ENCODE peak calls at places on chromosomes 5 and 9, in six cellular contexts. C is endothelial cell of umbilical vein, R is GM12878, U is A549, T is HepG2, B is NB4. V is an unnamed sample.

GRCh38 chr9:98944130-98945074 is 695 bp downstream of the COL15A1 start:
- DNase-seq in B (peak; percentile 7), T (no peak), C (no peak), U (peak; percentile 13), R (no peak), V (no peak)

GRCh38 chr5:922745-923472 is 30.2 kb downstream of the TRIP13 start:
- DNase-seq in C (no peak), B (no peak), U (no peak), T (no peak), R (no peak), V (no peak)

GRCh38 chr5:133792683-133793082 is 175.7 kb downstream of the C5orf15 start:
- DNase-seq in C (no peak), U (no peak), R (no peak), T (no peak), B (no peak), V (no peak)

GRCh38 chr5:1718669-1719068 is 81.0 kb downstream of the MRPL36 start:
- DNase-seq in U (no peak), B (peak; percentile 27), R (no peak), T (no peak), C (no peak), V (peak; percentile 41)

GRCh38 chr9:132384376-132384775 is 22.3 kb downstream of the TTF1 start:
- DNase-seq in U (no peak), R (peak; percentile 61), B (no peak), T (no peak), C (no peak), V (no peak)

GRCh38 chr5:147578228-147579024 is 68.6 kb upstream of the DPYSL3 start:
- DNase-seq in T (peak; percentile 41), B (peak; percentile 29), C (peak; percentile 60), U (peak; percentile 25), R (no peak), V (peak; percentile 10)

GRCh38 chr9:107667700-107668099 is 178.1 kb upstream of the KLF4 start:
- DNase-seq in T (no peak), C (peak; percentile 41), R (no peak), B (no peak), U (no peak), V (no peak)

GRCh38 chr5:74173665-74174064 is 466.9 kb downstream of the ENC1 start:
- DNase-seq in U (no peak), C (no peak), R (no peak), B (no peak), T (peak; percentile 12), V (no peak)

GRCh38 chr5:12023614-12024241 is 119.5 kb upstream of the CTNND2 start:
- DNase-seq in B (peak; percentile 56), R (peak; percentile 1), U (no peak), T (peak; percentile 33), C (peak; percentile 34), V (peak; percentile 4)

GRCh38 chr9:104868687-104869404 is 59.1 kb downstream of the ABCA1 start:
- DNase-seq in B (peak; percentile 84), U (peak; percentile 68), R (no peak), T (no peak), C (peak; percentile 86), V (peak; percentile 49)

GRCh38 chr9:128142061-128142460 is 7.2 kb upstream of the LCN2 start:
- DNase-seq in R (no peak), B (no peak), C (no peak), U (no peak), T (no peak), V (no peak)

GRCh38 chr5:10522224-10522611 is 41.7 kb upstream of the ANKRD33B start:
- DNase-seq in C (no peak), R (no peak), T (no peak), U (no peak), B (no peak), V (no peak)

GRCh38 chr5:115709585-115709984 is 83.7 kb upstream of the TMED7 start:
- DNase-seq in U (no peak), R (no peak), B (no peak), T (no peak), C (no peak), V (no peak)

GRCh38 chr9:13424204-13424603 is 144.7 kb upstream of the MPDZ start:
- DNase-seq in B (no peak), T (no peak), C (no peak), U (no peak), R (no peak), V (no peak)

GRCh38 chr9:95189230-95190098 is 128.0 kb downstream of the FANCC start:
- DNase-seq in C (peak; percentile 95), R (no peak), B (peak; percentile 44), T (peak; percentile 35), U (no peak), V (no peak)

GRCh38 chr5:150600951-150601773 is 39.3 kb upstream of the SYNPO start:
- DNase-seq in U (no peak), C (no peak), R (no peak), B (no peak), T (no peak), V (no peak)

GRCh38 chr5:143714629-143715028 is 97.3 kb upstream of the HMHB1 start:
- DNase-seq in C (no peak), T (no peak), U (no peak), R (peak; percentile 20), B (peak; percentile 2), V (no peak)

GRCh38 chr5:30878751-30879150 is 314.7 kb upstream of the CDH6 start:
- DNase-seq in R (no peak), T (no peak), B (no peak), C (no peak), U (no peak), V (no peak)

GRCh38 chr9:100196215-100196614 is 97.2 kb downstream of the INVS start:
- DNase-seq in T (no peak), B (no peak), C (no peak), U (no peak), R (no peak), V (no peak)

GRCh38 chr5:10808347-10809212 is 47.5 kb upstream of the DAP start:
- DNase-seq in B (no peak), R (no peak), U (no peak), T (no peak), C (no peak), V (no peak)

GRCh38 chr9:132638240-132638639 is 31.5 kb downstream of the DDX31 start:
- DNase-seq in C (no peak), R (no peak), T (no peak), U (no peak), B (no peak), V (no peak)

GRCh38 chr9:113906411-113907110 is 30.5 kb downstream of the ZNF618 start:
- DNase-seq in T (no peak), R (no peak), C (peak; percentile 30), B (no peak), U (no peak), V (no peak)

GRCh38 chr5:13866792-13867191 is 77.7 kb downstream of the DNAH5 start:
- DNase-seq in U (peak; percentile 8), R (no peak), T (peak; percentile 21), C (peak; percentile 18), B (peak; percentile 52), V (peak; percentile 46)

GRCh38 chr9:93675336-93676150 is 99.2 kb downstream of the PHF2 start:
- DNase-seq in B (no peak), T (no peak), C (no peak), U (no peak), R (no peak), V (no peak)

GRCh38 chr9:106693546-106693945 is 169.4 kb upstream of the ZNF462 start:
- DNase-seq in C (no peak), T (no peak), R (no peak), U (no peak), B (no peak), V (no peak)

GRCh38 chr5:95760291-95761191 is 29.4 kb downstream of the RHOBTB3 start:
- DNase-seq in B (peak; percentile 48), T (peak; percentile 71), R (peak; percentile 64), U (no peak), C (peak; percentile 78), V (no peak)

GRCh38 chr9:109487247-109487646 is 10.9 kb downstream of the PTPN3 start:
- DNase-seq in B (no peak), R (no peak), U (no peak), T (no peak), C (no peak), V (no peak)

GRCh38 chr5:59786271-59786805 is 107.2 kb downstream of the PDE4D start:
- DNase-seq in R (no peak), B (no peak), U (no peak), C (peak; percentile 60), T (no peak), V (no peak)

GRCh38 chr5:130104895-130105684 is 200.8 kb downstream of the CHSY3 start:
- DNase-seq in R (no peak), C (no peak), U (no peak), B (no peak), T (no peak), V (no peak)
- TF ChIP-seq MYC in R (no peak), C (no peak), U (no peak), B (no peak), T (no peak), V (no peak)

GRCh38 chr9:1125741-1126140 is 75.6 kb downstream of the DMRT2 start:
- DNase-seq in B (no peak), U (no peak), T (no peak), R (no peak), C (no peak), V (no peak)

DNA sequence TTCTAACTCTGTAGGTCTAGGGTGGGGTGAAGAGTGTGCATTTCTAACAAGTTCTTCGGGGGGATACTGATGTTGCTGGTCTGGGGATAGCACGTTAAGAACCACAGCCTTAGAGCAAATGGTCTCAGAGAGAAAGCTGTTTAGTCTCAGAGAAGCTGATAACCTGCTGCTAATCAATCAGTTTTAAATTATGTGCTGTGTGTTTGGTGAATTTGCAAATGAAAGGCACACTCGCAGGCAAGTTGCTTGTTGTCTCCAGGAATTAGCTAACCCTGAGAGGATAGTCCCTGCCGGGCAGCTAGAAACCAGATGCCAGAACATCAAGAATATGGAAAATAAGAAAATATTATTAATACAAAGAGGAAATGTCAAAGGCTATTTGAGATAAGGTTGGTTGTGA is 79.2 kb downstream of the DMRT2 start:
- DNase-seq in C (no peak), U (no peak), R (no peak), T (no peak), B (no peak), V (no peak)
- TF ChIP-seq MYC in C (no peak), U (no peak), R (no peak), T (no peak), B (no peak), V (no peak)

DNA sequence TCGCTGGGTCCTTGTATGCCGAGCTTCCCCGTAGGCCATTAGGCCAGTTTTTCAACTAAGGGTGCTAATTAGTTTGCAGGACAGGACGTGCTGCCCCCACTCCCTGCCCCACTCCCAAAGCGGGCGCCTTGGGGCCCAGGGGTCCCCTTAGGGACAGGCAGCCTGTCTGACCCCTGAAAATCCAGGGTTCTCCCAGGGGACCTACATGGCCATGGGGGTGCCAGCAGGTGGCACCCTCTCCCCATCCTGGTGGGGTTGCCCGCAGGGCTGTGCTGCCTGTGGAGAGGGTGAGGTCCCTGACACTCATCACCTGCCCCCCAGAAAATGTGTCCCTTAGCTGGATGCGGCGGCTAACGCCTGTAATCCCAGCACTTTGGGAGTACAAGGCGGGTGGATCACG is 8.5 kb upstream of the CCDC187 start:
- DNase-seq in B (peak; percentile 60), C (peak; percentile 51), R (no peak), U (peak; percentile 74), T (no peak), V (peak; percentile 78)
- TF ChIP-seq MYC in B (no peak), C (no peak), R (no peak), U (no peak), T (no peak), V (no peak)

DNA sequence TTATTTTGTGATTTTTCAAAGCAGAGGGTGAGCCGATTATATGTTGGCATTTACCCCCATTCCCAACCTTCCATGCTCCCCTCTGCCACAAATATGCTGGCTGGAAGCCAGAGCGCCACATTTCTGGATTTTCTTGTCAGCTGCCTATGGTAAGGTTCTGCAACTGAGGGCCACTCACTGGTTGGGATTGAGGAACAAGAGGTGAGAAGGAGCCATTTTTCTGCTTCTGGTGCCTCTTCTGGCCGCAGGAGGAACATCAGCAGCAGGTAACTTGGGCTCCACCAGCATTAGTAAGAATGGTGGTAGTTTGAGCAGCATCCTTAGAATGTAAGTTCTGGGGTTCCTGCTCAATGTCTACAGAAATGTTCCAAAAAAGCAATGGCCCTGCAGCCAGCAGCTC is 159.5 kb upstream of the MAST4 start:
- DNase-seq in C (no peak), B (peak; percentile 31), U (no peak), R (no peak), T (peak; percentile 6), V (peak; percentile 18)
- TF ChIP-seq MYC in C (no peak), B (no peak), U (no peak), R (no peak), T (no peak), V (no peak)

V was measured in K562.